ENCODE peak calls at places on chromosomes 1 and 21, in seven cellular contexts. V is heart right ventricle; C is CD8-positive, alpha-beta T cell; X is astrocyte; M is tibial nerve; F is ovary; W is right atrium auricular region. N is an unnamed sample. For H3K9me3, the result is how much of the 10 kb centered on the place peaks cover.

GRCh38 chr1:62384276-62385005 is 52.4 kb upstream of the USP1 start:
- DNase-seq in X (peak), W (no peak), F (no peak), M (peak), C (no peak), V (no peak), N (no peak)

GRCh38 chr1:44677201-44677520 is 2.6 kb downstream of the ARMH1 start:
- DNase-seq in V (no peak), W (no peak), X (peak), F (no peak), C (no peak), M (no peak), N (no peak)

GRCh38 chr21:21196087-21196486 is 197.9 kb downstream of the NCAM2 start:
- DNase-seq in V (no peak), F (no peak), M (no peak), W (no peak), C (no peak), X (peak), N (no peak)

GRCh38 chr1:37540036-37540785 is 13.9 kb downstream of the SNIP1 start:
- DNase-seq in M (no peak), F (no peak), W (peak), C (no peak), X (no peak), V (no peak), N (no peak)

GRCh38 chr21:32256873-32257620 is 21.8 kb downstream of the MIS18A start:
- DNase-seq in F (peak), V (peak), M (peak), C (no peak), W (peak), X (peak), N (no peak)

GRCh38 chr21:45415188-45415942 is 10.4 kb downstream of the COL18A1 start:
- DNase-seq in C (no peak), F (no peak), X (no peak), M (no peak), V (no peak), W (no peak), N (no peak)

GRCh38 chr1:156053770-156054499 is at the start of gene UBQLN4:
- DNase-seq in F (peak), V (peak), W (peak), M (peak), X (peak), C (peak), N (peak)

GRCh38 chr21:43301424-43302355 is 125.2 kb downstream of the SIK1 start:
- DNase-seq in W (no peak), C (no peak), F (no peak), V (no peak), X (no peak), M (no peak), N (no peak)

GRCh38 chr1:156624814-156625435 is 5.7 kb downstream of the HAPLN2 start:
- DNase-seq in V (peak), W (no peak), M (no peak), X (no peak), F (no peak), C (no peak), N (no peak)

GRCh38 chr1:78005755-78006154 is 1.0 kb downstream of the DNAJB4 start:
- DNase-seq in W (no peak), V (no peak), F (peak), C (no peak), M (peak), X (peak), N (no peak)

GRCh38 chr21:35737899-35738341 is 322.4 kb downstream of the SETD4 start:
- DNase-seq in M (peak), X (peak), C (no peak), W (peak), F (peak), V (peak), N (no peak)

GRCh38 chr1:3536395-3536794 is 74.9 kb downstream of the MEGF6 start:
- DNase-seq in M (no peak), V (no peak), X (no peak), C (no peak), F (no peak), W (no peak), N (no peak)

DNA sequence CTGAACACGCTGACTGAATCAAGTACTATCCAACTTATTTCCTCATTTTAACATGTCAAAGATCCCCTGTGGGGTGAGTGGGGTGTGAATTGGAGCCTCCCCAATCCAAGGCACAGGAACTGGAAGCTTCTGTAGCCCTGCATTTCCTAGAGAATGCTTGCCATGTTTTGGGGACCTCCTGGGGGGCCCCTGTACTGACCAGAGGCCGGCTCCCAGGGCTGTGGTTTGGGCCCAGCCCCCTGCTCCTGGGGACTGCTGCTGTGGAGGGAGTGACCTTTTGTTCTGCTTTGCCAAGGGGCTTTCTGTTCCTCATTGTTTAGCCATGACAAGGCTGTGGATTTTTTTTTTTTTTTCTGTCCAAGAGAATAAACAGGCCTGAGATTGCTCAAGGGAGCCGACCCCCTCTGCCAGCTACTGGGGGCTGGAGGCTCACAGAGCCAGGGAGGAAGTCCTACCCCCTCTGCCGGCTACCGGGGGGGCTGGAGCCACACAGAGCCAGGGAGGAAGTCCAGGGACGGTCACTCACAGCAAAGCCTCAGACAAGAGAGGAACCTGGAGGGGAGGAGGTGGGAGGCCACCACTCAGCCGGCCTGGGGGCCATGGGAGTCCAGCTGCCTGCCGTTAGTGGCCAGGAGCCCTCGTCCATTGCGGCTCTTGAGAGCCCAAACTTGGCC is 17.4 kb downstream of the TNFRSF1B start:
- DNase-seq in W (peak), C (no peak), M (peak), X (peak), F (peak), V (peak), N (no peak)
- H3K27ac ChIP-seq in W (peak), C (no peak), M (peak), X (peak), F (peak), V (peak), N (peak)

GRCh38 chr1:205983925-205984725 is 19.1 kb downstream of the RAB7B start:
- DNase-seq in X (peak), M (peak), W (no peak), V (peak), F (peak), C (no peak), N (no peak)

GRCh38 chr1:205985330-205986005 is 17.7 kb downstream of the RAB7B start:
- DNase-seq in X (peak), W (no peak), C (no peak), V (no peak), M (no peak), F (no peak), N (no peak)

GRCh38 chr1:205986848-205987247 is 16.3 kb downstream of the RAB7B start:
- DNase-seq in V (no peak), F (no peak), C (no peak), W (no peak), M (no peak), X (no peak), N (no peak)

GRCh38 chr1:205988585-205988995 is 14.6 kb downstream of the RAB7B start:
- DNase-seq in C (no peak), M (no peak), F (no peak), W (no peak), V (no peak), X (no peak), N (no peak)

GRCh38 chr1:205986291-205986690 is 16.9 kb downstream of the RAB7B start:
- DNase-seq in F (no peak), W (no peak), X (no peak), M (no peak), V (no peak), C (no peak), N (no peak)
- TF ChIP-seq CTCF in F (no peak), W (no peak), X (no peak), M (no peak), V (peak), C (no peak), N (no peak)

GRCh38 chr1:5740865-5741860 is 251.1 kb downstream of the NPHP4 start:
- DNase-seq in V (no peak), X (no peak), W (no peak), F (no peak), C (no peak), M (no peak), N (no peak)

GRCh38 chr1:5738911-5739462 is 253.2 kb downstream of the NPHP4 start:
- DNase-seq in W (no peak), F (no peak), C (no peak), X (no peak), V (no peak), M (no peak), N (no peak)

GRCh38 chr1:5742032-5742431 is 250.2 kb downstream of the NPHP4 start:
- DNase-seq in C (no peak), F (no peak), W (no peak), X (no peak), M (no peak), V (no peak), N (no peak)

GRCh38 chr1:5739561-5740078 is 252.6 kb downstream of the NPHP4 start:
- DNase-seq in V (no peak), F (no peak), W (no peak), M (no peak), X (no peak), C (no peak), N (no peak)

DNA sequence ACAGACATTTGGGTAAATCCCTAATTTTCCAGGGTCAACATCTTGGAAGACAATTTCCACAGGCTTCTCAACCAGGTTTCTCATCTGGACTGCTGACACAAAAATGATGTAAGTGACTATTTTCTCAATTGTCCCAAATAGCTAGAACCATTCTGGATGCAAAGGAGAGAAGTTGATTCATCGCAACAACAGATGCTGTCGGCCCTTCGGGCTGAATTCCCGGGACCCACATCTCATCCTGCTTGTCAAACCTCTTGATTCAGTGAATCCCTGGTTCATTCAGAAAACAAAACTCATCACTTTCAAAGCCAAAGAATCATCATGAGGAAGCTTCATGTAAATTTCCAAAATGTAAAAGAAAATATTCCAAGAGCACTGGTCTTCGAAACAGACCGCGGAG is 251.8 kb downstream of the NPHP4 start:
- DNase-seq in C (no peak), F (no peak), V (no peak), M (no peak), X (no peak), W (no peak), N (no peak)
- H3K9me3 ChIP-seq in C (under half), F (under half), V (under half), M (under half), X (under half), W (under half), N (under half)

GRCh38 chr1:67405473-67406245 is 24.5 kb downstream of the SERBP1 start:
- DNase-seq in X (no peak), V (no peak), C (no peak), F (no peak), M (no peak), W (no peak), N (no peak)
- H3K27ac ChIP-seq in X (no peak), V (no peak), C (no peak), F (no peak), M (peak), W (no peak), N (no peak)